ENCODE peak calls at places on chromosomes 6 and 20, in six cellular contexts. One of them, this sample, is unnamed.

GRCh38 chr20:7851031-7851490 is 89.2 kb downstream of the HAO1 start:
- DNase-seq in GM12864: no peak
- DNase-seq in AG09309: peak
- DNase-seq in omental fat pad: no peak
- DNase-seq in fibroblast of pulmonary artery: no peak
- DNase-seq in astrocyte of the cerebellum: no peak
- DNase-seq in this sample: no peak

GRCh38 chr6:129661478-129662405 is 48.2 kb downstream of the ARHGAP18 start:
- DNase-seq in GM12864: no peak
- DNase-seq in AG09309: no peak
- DNase-seq in omental fat pad: no peak
- DNase-seq in fibroblast of pulmonary artery: no peak
- DNase-seq in astrocyte of the cerebellum: no peak
- DNase-seq in this sample: no peak

GRCh38 chr6:13678255-13678983 is 33.2 kb downstream of the RANBP9 start:
- DNase-seq in GM12864: no peak
- DNase-seq in AG09309: no peak
- DNase-seq in omental fat pad: no peak
- DNase-seq in fibroblast of pulmonary artery: no peak
- DNase-seq in astrocyte of the cerebellum: no peak
- DNase-seq in this sample: no peak

GRCh38 chr20:1663917-1664316 is 6.3 kb upstream of the SIRPG start:
- DNase-seq in GM12864: no peak
- DNase-seq in AG09309: no peak
- DNase-seq in omental fat pad: no peak
- DNase-seq in fibroblast of pulmonary artery: no peak
- DNase-seq in astrocyte of the cerebellum: no peak
- DNase-seq in this sample: no peak

GRCh38 chr6:107700016-107700335 is 124.1 kb downstream of the SCML4 start:
- DNase-seq in GM12864: no peak
- DNase-seq in AG09309: no peak
- DNase-seq in omental fat pad: no peak
- DNase-seq in fibroblast of pulmonary artery: no peak
- DNase-seq in astrocyte of the cerebellum: no peak
- DNase-seq in this sample: no peak

GRCh38 chr20:46088409-46089075 is 1.2 kb downstream of the NCOA5 start:
- DNase-seq in GM12864: no peak
- DNase-seq in AG09309: no peak
- DNase-seq in omental fat pad: no peak
- DNase-seq in fibroblast of pulmonary artery: peak
- DNase-seq in astrocyte of the cerebellum: no peak
- DNase-seq in this sample: no peak

GRCh38 chr6:135298455-135298854 is 117.3 kb downstream of the MYB start:
- DNase-seq in GM12864: no peak
- DNase-seq in AG09309: no peak
- DNase-seq in omental fat pad: no peak
- DNase-seq in fibroblast of pulmonary artery: no peak
- DNase-seq in astrocyte of the cerebellum: no peak
- DNase-seq in this sample: no peak

GRCh38 chr6:129105035-129105434 is 222.1 kb downstream of the LAMA2 start:
- DNase-seq in GM12864: no peak
- DNase-seq in AG09309: no peak
- DNase-seq in omental fat pad: no peak
- DNase-seq in fibroblast of pulmonary artery: peak
- DNase-seq in astrocyte of the cerebellum: peak
- DNase-seq in this sample: no peak

GRCh38 chr6:12049165-12049564 is 37.1 kb downstream of the HIVEP1 start:
- DNase-seq in GM12864: no peak
- DNase-seq in AG09309: no peak
- DNase-seq in omental fat pad: no peak
- DNase-seq in fibroblast of pulmonary artery: no peak
- DNase-seq in astrocyte of the cerebellum: no peak
- DNase-seq in this sample: peak

GRCh38 chr6:110298916-110299315 is 59.2 kb downstream of the METTL24 start:
- DNase-seq in GM12864: no peak
- DNase-seq in AG09309: no peak
- DNase-seq in omental fat pad: no peak
- DNase-seq in fibroblast of pulmonary artery: no peak
- DNase-seq in astrocyte of the cerebellum: no peak
- DNase-seq in this sample: no peak

GRCh38 chr6:127997472-127998164 is 96.8 kb upstream of the THEMIS start:
- DNase-seq in GM12864: no peak
- DNase-seq in AG09309: no peak
- DNase-seq in omental fat pad: no peak
- DNase-seq in fibroblast of pulmonary artery: no peak
- DNase-seq in astrocyte of the cerebellum: no peak
- DNase-seq in this sample: no peak

GRCh38 chr6:104182811-104183210 is 676.9 kb downstream of the HACE1 start:
- DNase-seq in GM12864: no peak
- DNase-seq in AG09309: no peak
- DNase-seq in omental fat pad: no peak
- DNase-seq in fibroblast of pulmonary artery: peak
- DNase-seq in astrocyte of the cerebellum: peak
- DNase-seq in this sample: no peak

GRCh38 chr6:106519460-106520394 is 109.6 kb downstream of the RTN4IP1 start:
- DNase-seq in GM12864: peak
- DNase-seq in AG09309: peak
- DNase-seq in omental fat pad: no peak
- DNase-seq in fibroblast of pulmonary artery: peak
- DNase-seq in astrocyte of the cerebellum: peak
- DNase-seq in this sample: peak

GRCh38 chr20:47392721-47393073 is 36.2 kb upstream of the ZMYND8 start:
- DNase-seq in GM12864: no peak
- DNase-seq in AG09309: no peak
- DNase-seq in omental fat pad: no peak
- DNase-seq in fibroblast of pulmonary artery: no peak
- DNase-seq in astrocyte of the cerebellum: no peak
- DNase-seq in this sample: no peak

GRCh38 chr20:23255658-23256385 is 94.8 kb upstream of the NXT1 start:
- DNase-seq in GM12864: no peak
- DNase-seq in AG09309: no peak
- DNase-seq in omental fat pad: no peak
- DNase-seq in fibroblast of pulmonary artery: peak
- DNase-seq in astrocyte of the cerebellum: no peak
- DNase-seq in this sample: no peak

GRCh38 chr6:24125980-24126379 is at the start of gene NRSN1:
- DNase-seq in GM12864: no peak
- DNase-seq in AG09309: no peak
- DNase-seq in omental fat pad: no peak
- DNase-seq in fibroblast of pulmonary artery: no peak
- DNase-seq in astrocyte of the cerebellum: no peak
- DNase-seq in this sample: no peak

GRCh38 chr20:45226287-45226686 is 5.1 kb downstream of the SEMG2 start:
- DNase-seq in GM12864: no peak
- DNase-seq in AG09309: no peak
- DNase-seq in omental fat pad: no peak
- DNase-seq in fibroblast of pulmonary artery: no peak
- DNase-seq in astrocyte of the cerebellum: no peak
- DNase-seq in this sample: no peak

GRCh38 chr6:7959453-7959852 is 48.9 kb upstream of the TXNDC5 start:
- DNase-seq in GM12864: no peak
- DNase-seq in AG09309: no peak
- DNase-seq in omental fat pad: no peak
- DNase-seq in fibroblast of pulmonary artery: no peak
- DNase-seq in astrocyte of the cerebellum: no peak
- DNase-seq in this sample: no peak

GRCh38 chr6:10391799-10392198 is 23.1 kb downstream of the TFAP2A start:
- DNase-seq in GM12864: no peak
- DNase-seq in AG09309: no peak
- DNase-seq in omental fat pad: no peak
- DNase-seq in fibroblast of pulmonary artery: no peak
- DNase-seq in astrocyte of the cerebellum: no peak
- DNase-seq in this sample: no peak

GRCh38 chr20:63074182-63074581 is 67.4 kb upstream of the BHLHE23 start:
- DNase-seq in GM12864: no peak
- DNase-seq in AG09309: no peak
- DNase-seq in omental fat pad: no peak
- DNase-seq in fibroblast of pulmonary artery: no peak
- DNase-seq in astrocyte of the cerebellum: no peak
- DNase-seq in this sample: no peak

GRCh38 chr20:2871111-2871465 is 2.2 kb upstream of the PTPRA start:
- DNase-seq in GM12864: no peak
- DNase-seq in AG09309: no peak
- DNase-seq in omental fat pad: no peak
- DNase-seq in fibroblast of pulmonary artery: peak
- DNase-seq in astrocyte of the cerebellum: no peak
- DNase-seq in this sample: no peak

GRCh38 chr6:81997091-81997926 is 244.8 kb upstream of the TENT5A start:
- DNase-seq in GM12864: no peak
- DNase-seq in AG09309: peak
- DNase-seq in omental fat pad: no peak
- DNase-seq in fibroblast of pulmonary artery: peak
- DNase-seq in astrocyte of the cerebellum: no peak
- DNase-seq in this sample: no peak
- TF ChIP-seq CTCF in GM12864: no peak
- TF ChIP-seq CTCF in AG09309: no peak
- TF ChIP-seq CTCF in omental fat pad: no peak
- TF ChIP-seq CTCF in fibroblast of pulmonary artery: no peak
- TF ChIP-seq CTCF in astrocyte of the cerebellum: no peak
- TF ChIP-seq CTCF in this sample: no peak

DNA sequence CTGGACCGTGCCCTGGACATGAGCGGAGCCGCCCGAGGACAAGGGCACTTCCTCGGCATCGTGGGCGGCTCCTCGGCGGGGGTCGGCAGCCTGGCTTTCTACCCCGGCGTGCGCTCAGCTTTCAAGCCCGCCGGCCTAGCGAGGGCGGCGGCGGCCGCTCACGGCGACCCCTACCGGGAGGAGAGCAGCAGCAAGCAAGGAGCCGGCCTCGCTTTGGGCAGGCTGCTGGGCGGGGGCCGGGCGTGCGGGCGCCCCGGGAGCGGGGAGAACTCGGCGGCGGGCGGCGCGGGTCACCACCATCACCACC is 6.7 kb downstream of the PRDM13 start:
- DNase-seq in GM12864: no peak
- DNase-seq in AG09309: no peak
- DNase-seq in omental fat pad: no peak
- DNase-seq in fibroblast of pulmonary artery: peak
- DNase-seq in astrocyte of the cerebellum: no peak
- DNase-seq in this sample: peak
- TF ChIP-seq CTCF in GM12864: peak
- TF ChIP-seq CTCF in AG09309: peak
- TF ChIP-seq CTCF in omental fat pad: no peak
- TF ChIP-seq CTCF in fibroblast of pulmonary artery: peak
- TF ChIP-seq CTCF in astrocyte of the cerebellum: peak
- TF ChIP-seq CTCF in this sample: peak

GRCh38 chr6:46921731-46922130 is at the start of gene ADGRF5:
- DNase-seq in GM12864: no peak
- DNase-seq in AG09309: no peak
- DNase-seq in omental fat pad: no peak
- DNase-seq in fibroblast of pulmonary artery: no peak
- DNase-seq in astrocyte of the cerebellum: no peak
- DNase-seq in this sample: no peak
- TF ChIP-seq CTCF in GM12864: no peak
- TF ChIP-seq CTCF in AG09309: no peak
- TF ChIP-seq CTCF in omental fat pad: no peak
- TF ChIP-seq CTCF in fibroblast of pulmonary artery: no peak
- TF ChIP-seq CTCF in astrocyte of the cerebellum: no peak
- TF ChIP-seq CTCF in this sample: no peak

GRCh38 chr6:98039876-98040605 is 757.0 kb upstream of the MMS22L start:
- DNase-seq in GM12864: no peak
- DNase-seq in AG09309: no peak
- DNase-seq in omental fat pad: no peak
- DNase-seq in fibroblast of pulmonary artery: peak
- DNase-seq in astrocyte of the cerebellum: no peak
- DNase-seq in this sample: no peak
- TF ChIP-seq CTCF in GM12864: peak
- TF ChIP-seq CTCF in AG09309: no peak
- TF ChIP-seq CTCF in omental fat pad: no peak
- TF ChIP-seq CTCF in fibroblast of pulmonary artery: peak
- TF ChIP-seq CTCF in astrocyte of the cerebellum: peak
- TF ChIP-seq CTCF in this sample: peak

DNA sequence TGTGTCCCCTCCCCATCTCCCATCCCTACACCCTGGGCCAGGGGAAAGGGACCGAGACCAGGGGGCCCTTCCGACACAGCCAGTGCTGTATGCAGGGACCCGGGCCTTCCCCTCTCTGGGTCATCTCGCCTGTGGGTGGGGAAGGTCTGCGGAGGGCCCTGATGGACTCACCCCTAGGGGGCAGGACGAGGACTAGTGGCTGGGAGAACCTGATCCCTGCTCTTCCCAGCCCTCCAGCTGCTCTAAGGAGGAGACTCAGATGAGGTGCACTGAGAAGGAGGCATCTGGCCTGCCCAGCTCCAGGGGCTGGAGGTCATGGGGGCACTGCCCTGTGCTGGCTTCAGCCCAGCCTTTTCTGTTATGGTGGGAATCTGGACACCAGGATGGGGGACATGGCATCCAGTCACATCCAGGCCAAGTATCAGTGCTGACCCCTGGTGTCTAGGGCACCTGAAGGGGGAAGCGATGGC is 735 bp downstream of the MYL9 start:
- DNase-seq in GM12864: no peak
- DNase-seq in AG09309: no peak
- DNase-seq in omental fat pad: no peak
- DNase-seq in fibroblast of pulmonary artery: peak
- DNase-seq in astrocyte of the cerebellum: no peak
- DNase-seq in this sample: no peak
- TF ChIP-seq CTCF in GM12864: peak
- TF ChIP-seq CTCF in AG09309: peak
- TF ChIP-seq CTCF in omental fat pad: no peak
- TF ChIP-seq CTCF in fibroblast of pulmonary artery: peak
- TF ChIP-seq CTCF in astrocyte of the cerebellum: peak
- TF ChIP-seq CTCF in this sample: peak

GRCh38 chr6:32845381-32845884 is 1.6 kb upstream of the PSMB8 start:
- DNase-seq in GM12864: no peak
- DNase-seq in AG09309: no peak
- DNase-seq in omental fat pad: no peak
- DNase-seq in fibroblast of pulmonary artery: no peak
- DNase-seq in astrocyte of the cerebellum: no peak
- DNase-seq in this sample: peak

GRCh38 chr6:32849126-32849525 is 4.4 kb downstream of the TAP1 start:
- DNase-seq in GM12864: no peak
- DNase-seq in AG09309: no peak
- DNase-seq in omental fat pad: no peak
- DNase-seq in fibroblast of pulmonary artery: no peak
- DNase-seq in astrocyte of the cerebellum: no peak
- DNase-seq in this sample: no peak

GRCh38 chr6:32844839-32845372 is 1.1 kb upstream of the PSMB8 start:
- DNase-seq in GM12864: no peak
- DNase-seq in AG09309: no peak
- DNase-seq in omental fat pad: no peak
- DNase-seq in fibroblast of pulmonary artery: no peak
- DNase-seq in astrocyte of the cerebellum: no peak
- DNase-seq in this sample: no peak

GRCh38 chr6:32847004-32847403 is 3.2 kb upstream of the PSMB8 start:
- DNase-seq in GM12864: no peak
- DNase-seq in AG09309: no peak
- DNase-seq in omental fat pad: no peak
- DNase-seq in fibroblast of pulmonary artery: no peak
- DNase-seq in astrocyte of the cerebellum: no peak
- DNase-seq in this sample: no peak

DNA sequence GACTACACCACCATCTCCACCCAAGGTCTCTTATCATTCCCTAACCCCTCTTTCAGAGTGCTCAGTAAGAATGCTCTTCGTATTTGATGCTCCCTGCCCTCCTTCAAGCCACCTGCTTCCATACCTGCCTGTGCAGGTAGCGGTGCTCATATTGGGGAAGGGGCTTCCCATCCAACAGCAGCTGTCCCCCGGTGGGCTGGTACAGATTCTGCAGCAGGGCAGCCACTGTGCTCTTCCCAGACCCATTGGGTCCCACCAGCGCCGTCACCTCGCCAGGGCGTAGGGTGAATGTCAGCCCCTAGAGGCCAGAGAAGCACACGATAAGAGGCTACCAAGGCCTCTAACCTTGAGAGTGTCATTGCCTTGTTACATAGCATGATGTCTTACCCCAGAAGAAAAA is 3.9 kb upstream of the PSMB8 start:
- DNase-seq in GM12864: no peak
- DNase-seq in AG09309: no peak
- DNase-seq in omental fat pad: no peak
- DNase-seq in fibroblast of pulmonary artery: no peak
- DNase-seq in astrocyte of the cerebellum: no peak
- DNase-seq in this sample: no peak
- TF ChIP-seq CTCF in GM12864: peak
- TF ChIP-seq CTCF in AG09309: no peak
- TF ChIP-seq CTCF in omental fat pad: no peak
- TF ChIP-seq CTCF in fibroblast of pulmonary artery: no peak
- TF ChIP-seq CTCF in astrocyte of the cerebellum: no peak
- TF ChIP-seq CTCF in this sample: no peak

This sample was measured in GM10248.